ENCODE peak calls at places on chromosome X, in five cellular contexts. E is stromal cell of bone marrow, O is HT1080, V is frontal cortex, R is anterior cingulate cortex. B is an unnamed sample.

GRCh38 chrX:11462136-11462535 is 168.9 kb downstream of the AMELX start:
- DNase-seq in E (no peak), O (no peak), V (no peak), R (no peak), B (no peak)

GRCh38 chrX:151039351-151039750 is 56.2 kb downstream of the HMGB3 start:
- DNase-seq in E (no peak), O (no peak), V (no peak), R (no peak), B (no peak)

GRCh38 chrX:22818061-22818460 is 181.7 kb upstream of the DDX53 start:
- DNase-seq in E (peak), O (peak), V (no peak), R (no peak), B (no peak)

GRCh38 chrX:11533211-11533651 is 132.5 kb downstream of the ARHGAP6 start:
- DNase-seq in E (peak), O (peak), V (peak), R (no peak), B (peak)

GRCh38 chrX:34467437-34467836 is 189.6 kb downstream of the TMEM47 start:
- DNase-seq in E (no peak), O (peak), V (no peak), R (no peak), B (no peak)

GRCh38 chrX:39196192-39197102 is 395.2 kb downstream of the MID1IP1 start:
- DNase-seq in E (peak), O (peak), V (no peak), R (no peak), B (peak)

GRCh38 chrX:318739-319578 is at the start of gene GTPBP6:
- DNase-seq in E (peak), O (peak), V (peak), R (no peak), B (peak)

GRCh38 chrX:9429767-9430166 is 35.1 kb upstream of the TBL1X start:
- DNase-seq in E (no peak), O (no peak), V (no peak), R (no peak), B (no peak)

GRCh38 chrX:69555396-69556023 is 51.4 kb downstream of the NALF2 start:
- DNase-seq in E (no peak), O (no peak), V (no peak), R (no peak), B (no peak)

GRCh38 chrX:15525664-15526416 is 25.2 kb downstream of the BMX start:
- DNase-seq in E (no peak), O (peak), V (no peak), R (no peak), B (no peak)

GRCh38 chrX:46967547-46967946 is 55.3 kb downstream of the JADE3 start:
- DNase-seq in E (no peak), O (no peak), V (no peak), R (no peak), B (peak)

GRCh38 chrX:352181-352580 is 33.6 kb upstream of the GTPBP6 start:
- DNase-seq in E (no peak), O (no peak), V (no peak), R (no peak), B (no peak)

GRCh38 chrX:7115557-7115956 is 32.0 kb upstream of the STS start:
- DNase-seq in E (no peak), O (no peak), V (no peak), R (no peak), B (peak)

GRCh38 chrX:141278306-141278705 is 36.0 kb upstream of the SPANXC start:
- DNase-seq in E (no peak), O (peak), V (no peak), R (no peak), B (no peak)

B was measured in GM06990.